ENCODE peak calls at places on chromosomes 13 and 19, in eight cellular contexts. X is stomach, Z is astrocyte of the spinal cord, W is GM23338, V is tibial nerve, F is cardiac fibroblast, N is WTC11, O is kidney epithelial cell. U is an unnamed sample.

GRCh38 chr19:9070066-9070465 is 16.8 kb upstream of the OR1M1 start:
- DNase-seq in W (peak), N (peak), X (no peak), F (no peak), O (no peak), Z (no peak), V (no peak), U (no peak)

GRCh38 chr19:33048806-33049676 is 15.6 kb downstream of the RHPN2 start:
- DNase-seq in O (no peak), N (no peak), X (peak), F (no peak), V (no peak), W (no peak), Z (no peak), U (no peak)

GRCh38 chr13:44819245-44819644 is 170.0 kb downstream of the NUFIP1 start:
- DNase-seq in V (no peak), W (no peak), Z (peak), N (no peak), X (no peak), O (peak), F (peak), U (no peak)

GRCh38 chr13:46402178-46402577 is 15.1 kb upstream of the RUBCNL start:
- DNase-seq in Z (no peak), W (no peak), F (no peak), O (no peak), X (no peak), N (no peak), V (no peak), U (no peak)

GRCh38 chr19:6500837-6501739 is 1.0 kb downstream of the TUBB4A start:
- DNase-seq in O (no peak), N (no peak), F (no peak), Z (no peak), X (no peak), V (no peak), W (peak), U (no peak)

GRCh38 chr19:12945479-12946091 is at the start of gene RAD23A:
- DNase-seq in X (peak), N (peak), Z (peak), W (peak), V (peak), F (peak), O (peak), U (peak)

GRCh38 chr13:33194820-33195692 is 90.5 kb downstream of the STARD13 start:
- DNase-seq in V (no peak), O (peak), F (peak), W (no peak), X (peak), Z (peak), N (no peak), U (no peak)

GRCh38 chr19:14394167-14394566 is 12.9 kb downstream of the ADGRE5 start:
- DNase-seq in W (no peak), V (no peak), N (no peak), Z (no peak), X (no peak), F (no peak), O (no peak), U (no peak)

GRCh38 chr13:50156140-50156539 is 140.9 kb downstream of the KCNRG start:
- DNase-seq in Z (peak), F (peak), V (no peak), N (no peak), W (no peak), O (peak), X (no peak), U (no peak)

GRCh38 chr19:40217921-40218890 is at the start of gene TTC9B:
- DNase-seq in X (no peak), F (no peak), V (no peak), N (peak), W (peak), O (no peak), Z (no peak), U (no peak)

GRCh38 chr19:23762884-23763711 is 4.4 kb upstream of the ZNF681 start:
- DNase-seq in Z (peak), V (peak), O (peak), N (peak), F (peak), W (peak), X (peak), U (peak)

GRCh38 chr13:25965596-25965995 is 86.2 kb downstream of the SHISA2 start:
- DNase-seq in O (no peak), Z (no peak), N (no peak), X (no peak), W (no peak), V (no peak), F (no peak), U (no peak)

DNA sequence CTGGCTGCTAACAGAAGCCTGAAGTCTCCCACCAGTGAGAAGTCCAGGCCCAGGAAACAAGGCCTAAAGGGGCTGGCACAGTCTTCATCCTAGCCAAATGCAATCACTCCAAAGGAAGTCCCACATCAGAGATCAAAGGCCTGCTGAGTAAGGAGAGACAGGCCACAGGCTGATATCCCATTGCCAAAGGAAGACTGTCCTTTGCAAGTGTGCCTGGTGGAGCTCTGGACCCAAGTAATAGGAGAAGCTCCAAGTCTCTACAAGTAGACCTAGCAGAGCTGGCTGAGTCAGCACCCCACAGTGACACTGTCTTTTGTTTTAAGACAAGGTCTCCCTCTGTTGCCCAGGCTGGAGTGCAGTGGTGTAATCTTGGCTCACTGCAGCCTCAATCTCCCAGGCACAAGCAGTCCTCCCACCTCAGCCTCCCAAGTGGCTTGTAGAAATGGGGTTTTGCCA is 4.5 kb downstream of the DBP start:
- DNase-seq in O (no peak), N (no peak), V (no peak), X (no peak), F (peak), W (no peak), Z (no peak), U (no peak)
- TF ChIP-seq CTCF in O (no peak), N (no peak), V (no peak), X (no peak), F (no peak), W (no peak), Z (no peak), U (peak)

DNA sequence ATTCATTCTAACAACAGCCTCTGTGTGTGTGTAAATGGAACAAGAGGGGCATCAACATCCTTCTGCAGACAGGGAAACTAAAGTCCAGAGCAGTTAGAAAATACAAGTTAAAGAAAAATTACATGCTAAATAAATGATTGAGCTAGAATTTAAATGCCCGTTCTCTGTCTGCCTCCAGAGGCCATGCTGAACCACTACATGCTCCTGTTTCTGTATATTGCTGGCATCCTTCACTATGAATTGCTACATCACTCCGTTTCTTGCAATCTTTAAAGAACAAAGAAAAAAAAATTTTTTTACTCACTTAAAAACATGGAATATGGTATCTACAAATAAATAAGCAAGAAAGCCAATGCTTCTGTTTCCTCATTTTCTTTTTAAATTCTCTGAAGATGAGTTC is 47.9 kb downstream of the DCT start:
- DNase-seq in Z (no peak), N (no peak), X (no peak), W (no peak), O (no peak), V (no peak), F (peak), U (no peak)
- TF ChIP-seq CTCF in Z (peak), N (no peak), X (no peak), W (peak), O (no peak), V (no peak), F (peak), U (no peak)

GRCh38 chr19:35211545-35212230 is 16.9 kb downstream of the FAM187B start:
- DNase-seq in W (no peak), Z (no peak), F (no peak), X (peak), N (no peak), O (no peak), V (peak), U (no peak)
- TF ChIP-seq CTCF in W (no peak), Z (no peak), F (no peak), X (no peak), N (no peak), O (no peak), V (no peak), U (no peak)

DNA sequence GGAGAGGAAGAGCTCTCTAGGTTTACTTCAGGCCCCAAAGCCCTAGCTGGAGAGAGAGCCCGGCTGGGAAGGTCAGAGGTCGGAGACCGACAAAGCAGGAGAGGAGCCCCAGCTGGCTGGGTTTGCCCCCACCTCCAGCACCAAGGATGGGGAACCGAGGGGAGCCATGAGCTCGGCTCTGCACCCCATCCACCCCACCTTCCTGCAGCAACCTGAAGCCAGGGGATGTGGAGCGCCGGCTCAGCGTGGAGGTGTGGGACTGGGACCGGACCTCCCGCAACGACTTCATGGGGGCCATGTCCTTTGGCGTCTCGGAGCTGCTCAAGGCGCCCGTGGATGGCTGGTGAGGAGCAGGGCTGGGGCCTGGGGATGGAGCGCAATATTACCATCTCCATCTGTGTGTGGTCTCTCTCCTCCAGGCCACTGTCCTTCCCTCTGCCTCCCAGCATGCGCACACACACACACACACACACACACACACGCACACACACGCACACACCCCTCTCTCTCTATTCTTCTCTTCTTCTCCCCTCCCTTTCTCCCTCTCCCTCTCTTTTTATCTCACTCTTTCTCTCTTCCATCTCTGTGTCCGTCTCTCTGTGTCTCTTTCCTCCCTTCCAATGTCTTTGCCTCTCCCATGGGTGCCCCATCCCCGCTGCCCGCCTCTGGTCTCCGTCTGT is 10.4 kb downstream of the PRKCG start:
- DNase-seq in O (no peak), V (no peak), Z (no peak), W (peak), X (no peak), F (no peak), N (no peak), U (no peak)
- TF ChIP-seq CTCF in O (no peak), V (no peak), Z (no peak), W (no peak), X (no peak), F (no peak), N (no peak), U (no peak)